ENCODE peak calls at places on chromosomes 12 and 14, in seven cellular contexts. F is OCI-LY7; V is transverse colon; S is heart right ventricle; O is ascending aorta; T is left ventricle myocardium inferior; J is effector memory CD4-positive, alpha-beta T cell. N is an unnamed sample.
A peak's percentile ranks its signal among the peaks of the same experiment; 100 is the strongest.

GRCh38 chr12:24608637-24609285 is 340.1 kb downstream of the BCAT1 start:
- DNase-seq in F (no peak), V (no peak), S (no peak), O (no peak), T (no peak), J (no peak), N (no peak)

GRCh38 chr14:104436047-104436531 is 143.5 kb upstream of the C14orf180 start:
- DNase-seq in F (no peak), V (peak; percentile 26), S (peak; percentile 86), O (no peak), T (peak; percentile 78), J (no peak), N (peak; percentile 92)

GRCh38 chr12:125340791-125341190 is 275.6 kb downstream of the AACS start:
- DNase-seq in F (no peak), V (peak; percentile 39), S (no peak), O (no peak), T (peak; percentile 18), J (no peak), N (no peak)

GRCh38 chr12:2976581-2976996 is 17.4 kb downstream of the TEAD4 start:
- DNase-seq in F (no peak), V (no peak), S (no peak), O (no peak), T (no peak), J (no peak), N (peak; percentile 29)

GRCh38 chr14:86787782-86788181 is 1205.2 kb downstream of the GALC start:
- DNase-seq in F (peak; percentile 23), V (no peak), S (no peak), O (no peak), T (no peak), J (no peak), N (peak; percentile 77)

GRCh38 chr14:32201816-32202467 is at the start of gene RNU6-7:
- DNase-seq in F (no peak), V (peak; percentile 24), S (peak; percentile 18), O (no peak), T (peak; percentile 20), J (no peak), N (peak; percentile 67)

GRCh38 chr14:90330203-90331196 is 1.2 kb downstream of the NRDE2 start:
- DNase-seq in F (no peak), V (no peak), S (no peak), O (no peak), T (no peak), J (no peak), N (no peak)

GRCh38 chr12:93852067-93852466 is 174.9 kb downstream of the CRADD start:
- DNase-seq in F (no peak), V (no peak), S (no peak), O (no peak), T (no peak), J (no peak), N (peak; percentile 25)

GRCh38 chr14:91009501-91010152 is 50.8 kb downstream of the RPS6KA5 start:
- DNase-seq in F (peak; percentile 94), V (no peak), S (no peak), O (no peak), T (no peak), J (no peak), N (no peak)

GRCh38 chr12:67698711-67699603 is 50.4 kb downstream of the DYRK2 start:
- DNase-seq in F (peak; percentile 88), V (no peak), S (no peak), O (no peak), T (no peak), J (no peak), N (no peak)

DNA sequence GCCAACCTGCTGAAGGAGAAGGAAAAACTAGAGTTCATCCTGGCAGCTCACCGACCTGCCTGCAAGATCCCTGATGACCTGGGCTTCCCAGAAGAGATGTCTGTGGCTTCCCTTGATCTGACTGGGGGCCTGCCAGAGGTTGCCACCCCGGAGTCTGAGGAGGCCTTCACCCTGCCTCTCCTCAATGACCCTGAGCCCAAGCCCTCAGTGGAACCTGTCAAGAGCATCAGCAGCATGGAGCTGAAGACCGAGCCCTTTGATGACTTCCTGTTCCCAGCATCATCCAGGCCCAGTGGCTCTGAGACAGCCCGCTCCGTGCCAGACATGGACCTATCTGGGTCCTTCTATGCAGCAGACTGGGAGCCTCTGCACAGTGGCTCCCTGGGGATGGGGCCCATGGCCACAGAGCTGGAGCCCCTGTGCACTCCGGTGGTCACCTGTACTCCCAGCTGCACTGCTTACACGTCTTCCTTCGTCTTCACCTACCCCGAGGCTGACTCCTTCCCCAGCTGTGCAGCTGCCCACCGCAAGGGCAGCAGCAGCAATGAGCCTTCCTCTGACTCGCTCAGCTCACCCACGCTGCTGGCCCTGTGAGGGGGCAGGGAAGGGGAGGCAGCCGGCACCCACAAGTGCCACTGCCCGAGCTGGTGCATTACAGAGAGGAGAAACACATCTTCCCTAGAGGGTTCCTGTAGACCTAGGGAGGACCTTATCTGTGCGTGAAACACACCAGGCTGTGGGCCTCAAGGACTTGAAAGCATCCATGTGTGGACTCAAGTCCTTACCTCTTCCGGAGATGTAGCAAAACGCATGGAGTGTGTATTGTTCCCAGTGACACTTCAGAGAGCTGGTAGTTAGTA is 2.4 kb downstream of the FOS start:
- DNase-seq in F (no peak), V (peak; percentile 58), S (no peak), O (no peak), T (no peak), J (peak; percentile 60), N (no peak)
- H3K4me3 ChIP-seq in F (no peak overlapping the region), V (peak overlapping the region; percentile 56), S (peak overlapping the region; percentile 77), O (peak overlapping the region; percentile 89), T (peak overlapping the region; percentile 83), J (peak overlapping the region; percentile 22), N (no peak overlapping the region)

GRCh38 chr12:48004039-48004940 is at the start of gene COL2A1:
- DNase-seq in F (no peak), V (no peak), S (no peak), O (no peak), T (no peak), J (no peak), N (peak; percentile 37)

GRCh38 chr12:48003226-48004038 is 844 bp downstream of the COL2A1 start:
- DNase-seq in F (no peak), V (no peak), S (no peak), O (no peak), T (no peak), J (no peak), N (no peak)

GRCh38 chr12:48001426-48002178 is 2.7 kb downstream of the COL2A1 start:
- DNase-seq in F (no peak), V (peak; percentile 54), S (peak; percentile 49), O (no peak), T (peak; percentile 60), J (no peak), N (peak; percentile 58)

GRCh38 chr12:48002179-48002601 is 2.1 kb downstream of the COL2A1 start:
- DNase-seq in F (no peak), V (no peak), S (no peak), O (no peak), T (no peak), J (no peak), N (no peak)

DNA sequence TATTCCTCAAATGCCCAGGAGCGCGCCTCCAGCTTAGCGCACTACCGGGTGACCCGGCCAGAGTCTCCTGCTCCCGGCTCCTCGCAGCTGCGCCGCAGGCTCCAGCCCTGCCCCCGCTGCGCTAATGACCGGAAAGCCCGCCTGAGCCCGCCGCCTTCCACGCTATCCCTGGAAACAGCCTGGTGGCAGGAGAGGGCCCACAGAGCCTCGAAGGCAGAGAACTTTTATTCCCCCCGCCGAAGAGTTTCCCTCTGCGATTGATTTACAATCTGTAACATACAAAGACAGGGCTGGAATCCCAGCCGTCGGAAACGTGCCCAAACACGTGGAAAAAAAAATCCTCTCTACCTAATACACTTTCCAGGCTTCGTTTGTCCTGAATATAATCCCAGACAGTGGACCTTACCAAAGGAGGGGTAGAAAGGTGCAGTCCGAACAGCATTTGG is 1.5 kb downstream of the COL2A1 start:
- DNase-seq in F (no peak), V (peak; percentile 37), S (peak; percentile 48), O (no peak), T (no peak), J (no peak), N (no peak)
- H3K4me3 ChIP-seq in F (no peak overlapping the region), V (peak overlapping the region; percentile 30), S (peak overlapping the region; percentile 59), O (peak overlapping the region; percentile 68), T (peak overlapping the region; percentile 70), J (peak overlapping the region; percentile 56), N (peak overlapping the region; percentile 39)

DNA sequence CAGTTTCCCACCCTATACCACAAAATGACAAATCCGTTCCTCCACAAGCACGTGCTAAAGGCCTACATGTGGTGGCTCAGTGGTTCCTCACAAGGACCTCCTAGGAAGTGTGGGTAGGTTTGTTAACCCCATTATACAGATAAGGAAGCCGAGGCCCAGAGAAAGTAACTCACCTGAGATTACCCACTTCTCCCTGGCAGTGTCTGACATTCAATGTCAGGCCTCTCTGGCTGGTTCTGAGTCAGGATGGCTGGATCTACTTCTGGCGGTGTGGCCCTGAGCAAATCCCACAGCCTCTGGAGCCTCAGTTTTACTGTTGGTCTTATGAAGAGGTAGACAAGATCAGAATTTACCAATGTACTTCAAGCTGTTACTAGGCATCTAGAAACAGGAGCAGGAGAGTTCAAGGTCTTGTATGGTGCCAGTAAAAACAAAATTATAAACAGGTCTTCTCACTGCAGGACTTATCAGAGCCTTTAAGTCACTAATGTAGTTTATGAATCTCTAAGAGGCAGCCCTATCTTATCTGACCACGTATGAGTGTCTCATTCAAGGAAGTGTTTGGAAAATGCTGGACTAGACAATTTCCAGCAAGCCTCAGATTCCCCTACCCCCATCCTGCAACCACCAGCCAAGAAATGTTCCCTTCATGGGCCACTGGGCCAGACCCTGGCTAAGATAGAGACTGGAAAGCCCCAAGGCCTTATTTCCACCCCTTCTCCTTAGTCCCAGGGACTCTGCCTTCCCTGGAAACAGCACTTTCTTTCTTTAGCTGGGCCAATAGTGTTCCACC is 4.2 kb downstream of the HSPB8 start:
- DNase-seq in F (no peak), V (no peak), S (no peak), O (no peak), T (no peak), J (no peak), N (no peak)
- H3K4me3 ChIP-seq in F (no peak overlapping the region), V (peak overlapping the region; percentile 51), S (peak overlapping the region; percentile 85), O (peak overlapping the region; percentile 76), T (peak overlapping the region; percentile 77), J (no peak overlapping the region), N (no peak overlapping the region)

GRCh38 chr14:24681056-24681455 is 47.1 kb upstream of the GZMB start:
- DNase-seq in F (no peak), V (no peak), S (no peak), O (no peak), T (no peak), J (no peak), N (no peak)

GRCh38 chr14:24678801-24679247 is 44.8 kb upstream of the GZMB start:
- DNase-seq in F (peak; percentile 90), V (peak; percentile 80), S (peak; percentile 33), O (no peak), T (peak; percentile 26), J (peak; percentile 50), N (peak; percentile 81)

GRCh38 chr14:24677956-24678355 is 44.0 kb upstream of the GZMB start:
- DNase-seq in F (no peak), V (no peak), S (no peak), O (no peak), T (no peak), J (no peak), N (no peak)

GRCh38 chr14:24679248-24680085 is 45.5 kb upstream of the GZMB start:
- DNase-seq in F (no peak), V (no peak), S (no peak), O (no peak), T (no peak), J (no peak), N (no peak)

DNA sequence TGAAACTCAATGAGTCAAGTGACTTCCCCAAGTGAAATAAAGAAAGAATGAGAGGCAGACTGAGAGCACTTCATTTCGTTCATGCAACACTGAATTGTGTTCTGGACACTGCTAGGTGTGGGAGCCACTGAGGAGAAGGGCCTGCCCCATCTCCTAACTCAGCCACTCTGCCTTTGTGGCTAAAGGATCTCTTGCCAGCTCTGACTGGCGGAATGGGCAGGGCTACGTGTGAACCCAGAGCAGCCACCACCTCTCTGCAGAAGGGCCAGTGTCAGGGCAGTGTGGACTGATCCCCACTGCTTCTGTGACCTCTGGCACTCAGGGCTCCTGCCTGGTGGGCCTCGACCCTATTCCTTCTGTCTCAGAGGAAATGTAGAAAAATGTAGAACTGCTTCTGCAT is 46.5 kb upstream of the GZMB start:
- DNase-seq in F (no peak), V (no peak), S (no peak), O (no peak), T (no peak), J (no peak), N (no peak)
- H3K4me3 ChIP-seq in F (no peak overlapping the region), V (no peak overlapping the region), S (no peak overlapping the region), O (no peak overlapping the region), T (no peak overlapping the region), J (no peak overlapping the region), N (no peak overlapping the region)